ENCODE peak calls at places on chromosome 18, in five cellular contexts. A is neural progenitor cell, O is fibroblast of lung, F is HepG2, K is GM23248. M is an unnamed sample.

GRCh38 chr18:62555135-62555534 is 32.3 kb downstream of the ZCCHC2 start:
- DNase-seq in A (no peak), O (peak), F (no peak), K (peak), M (peak)

GRCh38 chr18:75923169-75923568 is 495.7 kb upstream of the SMIM21 start:
- DNase-seq in A (no peak), O (peak), F (no peak), K (peak), M (peak)

GRCh38 chr18:79965119-79965902 is 868 bp downstream of the HSBP1L1 start:
- DNase-seq in A (no peak), O (peak), F (peak), K (peak), M (peak)

GRCh38 chr18:25109484-25109883 is 242.5 kb downstream of the ZNF521 start:
- DNase-seq in A (no peak), O (peak), F (no peak), K (no peak), M (peak)

GRCh38 chr18:57621252-57621607 is 406 bp downstream of the NARS1 start:
- DNase-seq in A (no peak), O (no peak), F (no peak), K (peak), M (no peak)

GRCh38 chr18:75128051-75128605 is 80.8 kb downstream of the PTGR3 start:
- DNase-seq in A (no peak), O (no peak), F (no peak), K (no peak), M (no peak)

GRCh38 chr18:2901405-2901989 is 54.7 kb downstream of the EMILIN2 start:
- DNase-seq in A (no peak), O (peak), F (no peak), K (peak), M (no peak)

GRCh38 chr18:12014091-12014490 is 32.8 kb downstream of the IMPA2 start:
- DNase-seq in A (no peak), O (no peak), F (no peak), K (no peak), M (no peak)

GRCh38 chr18:56945171-56945863 is 201.6 kb upstream of the BOD1L2 start:
- DNase-seq in A (no peak), O (no peak), F (no peak), K (peak), M (no peak)

GRCh38 chr18:596288-596881 is 403 bp upstream of the CLUL1 start:
- DNase-seq in A (peak), O (peak), F (peak), K (peak), M (no peak)

GRCh38 chr18:46559946-46560670 is 96.9 kb downstream of the LOXHD1 start:
- DNase-seq in A (no peak), O (no peak), F (no peak), K (no peak), M (no peak)

GRCh38 chr18:23501626-23502025 is 1.7 kb upstream of the RMC1 start:
- DNase-seq in A (no peak), O (no peak), F (no peak), K (no peak), M (no peak)
- H3K9ac ChIP-seq in A (no peak), O (no peak), F (no peak), K (no peak), M (no peak)

GRCh38 chr18:45415614-45416013 is 199.7 kb upstream of the SLC14A2 start:
- DNase-seq in A (no peak), O (no peak), F (no peak), K (no peak), M (no peak)
- H3K4me2 ChIP-seq in A (no peak), O (no peak), F (no peak), K (no peak), M (no peak)

GRCh38 chr18:33580540-33580939 is 2.5 kb downstream of the ASXL3 start:
- DNase-seq in A (no peak), O (no peak), F (no peak), K (no peak), M (no peak)

GRCh38 chr18:33578371-33579146 is 540 bp downstream of the ASXL3 start:
- DNase-seq in A (peak), O (no peak), F (peak), K (peak), M (peak)

GRCh38 chr18:33577688-33578370 is at the start of gene ASXL3:
- DNase-seq in A (peak), O (peak), F (no peak), K (peak), M (peak)

GRCh38 chr18:33579868-33580205 is 1.8 kb downstream of the ASXL3 start:
- DNase-seq in A (peak), O (no peak), F (no peak), K (no peak), M (no peak)

DNA sequence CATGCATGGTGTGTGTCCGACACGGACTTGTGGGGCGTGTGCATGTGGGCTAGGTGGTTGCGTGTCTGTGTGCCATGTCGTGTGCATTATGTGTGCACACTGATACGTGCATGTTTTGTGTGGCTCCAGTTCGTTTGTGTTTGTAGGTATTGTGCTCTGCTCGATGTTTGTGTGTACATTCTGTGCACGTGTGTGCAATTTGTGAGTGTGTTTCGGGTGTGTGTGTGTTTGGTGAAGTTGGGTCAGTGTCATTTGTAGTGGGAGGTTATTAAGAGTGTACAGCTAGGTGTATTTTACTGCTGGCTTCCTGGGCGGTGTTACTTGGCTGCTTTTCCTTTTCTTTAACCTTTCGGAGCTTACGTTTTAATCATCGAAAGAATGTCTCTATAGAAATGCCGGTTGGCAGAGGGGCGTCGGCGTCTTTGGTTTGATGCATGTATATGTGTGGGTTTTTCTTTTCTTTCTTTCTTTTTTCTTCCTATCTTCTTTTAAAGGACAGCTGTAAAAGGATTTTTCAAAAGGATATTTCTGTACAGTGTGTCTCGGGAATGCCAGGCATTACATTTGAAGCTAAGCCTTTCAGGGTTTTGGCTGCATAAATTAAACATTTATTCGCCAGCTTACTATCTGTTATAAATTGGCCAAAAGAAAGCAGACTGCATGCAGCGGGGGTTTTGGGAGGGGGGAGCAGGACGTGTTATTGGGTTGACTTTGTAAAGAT is 1.3 kb downstream of the ASXL3 start:
- DNase-seq in A (peak), O (peak), F (no peak), K (no peak), M (no peak)
- TF ChIP-seq EZH2 in A (peak), O (peak), F (peak), K (no peak), M (peak)

GRCh38 chr18:35526476-35527120 is 28.8 kb upstream of the INO80C start:
- DNase-seq in A (no peak), O (no peak), F (no peak), K (peak), M (peak)

GRCh38 chr18:35522130-35522959 is 24.6 kb upstream of the INO80C start:
- DNase-seq in A (no peak), O (no peak), F (no peak), K (no peak), M (no peak)

GRCh38 chr18:35525795-35526475 is 28.2 kb upstream of the INO80C start:
- DNase-seq in A (no peak), O (no peak), F (no peak), K (peak), M (no peak)

GRCh38 chr18:35521133-35521532 is 23.4 kb upstream of the INO80C start:
- DNase-seq in A (no peak), O (no peak), F (no peak), K (no peak), M (no peak)

GRCh38 chr18:35524236-35524635 is 26.5 kb upstream of the INO80C start:
- DNase-seq in A (no peak), O (no peak), F (no peak), K (no peak), M (no peak)
- H3K9ac ChIP-seq in A (no peak), O (no peak), F (no peak), K (no peak), M (no peak)

GRCh38 chr18:48798334-48799197 is 152.2 kb downstream of the SMAD7 start:
- DNase-seq in A (no peak), O (no peak), F (no peak), K (no peak), M (no peak)

GRCh38 chr18:48799724-48800315 is 150.9 kb downstream of the SMAD7 start:
- DNase-seq in A (no peak), O (no peak), F (no peak), K (no peak), M (no peak)

GRCh38 chr18:48801728-48802542 is 148.8 kb downstream of the SMAD7 start:
- DNase-seq in A (no peak), O (no peak), F (no peak), K (no peak), M (no peak)

GRCh38 chr18:48800877-48801727 is 149.7 kb downstream of the SMAD7 start:
- DNase-seq in A (no peak), O (no peak), F (no peak), K (peak), M (no peak)

DNA sequence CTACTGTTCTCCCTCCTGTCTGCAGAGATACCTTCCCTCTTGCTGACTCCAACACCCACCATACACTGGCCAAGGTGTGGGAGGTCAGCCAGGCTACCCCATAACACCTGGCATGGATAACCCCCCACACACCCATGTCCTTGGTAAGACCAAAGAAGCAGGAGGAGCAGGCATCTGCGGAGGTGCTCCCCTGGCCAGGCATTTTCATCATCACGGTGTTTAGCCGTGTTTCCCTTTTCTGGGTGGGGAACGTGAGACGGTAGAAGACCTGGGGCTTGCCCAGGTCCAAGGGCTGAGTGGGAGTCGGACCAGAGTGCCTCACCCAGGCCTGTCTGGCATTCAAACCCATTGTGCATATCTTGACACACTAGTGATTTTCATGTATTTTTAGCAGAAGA is 150.3 kb downstream of the SMAD7 start:
- DNase-seq in A (no peak), O (no peak), F (no peak), K (no peak), M (no peak)
- H3K4me2 ChIP-seq in A (no peak), O (no peak), F (no peak), K (no peak), M (no peak)

GRCh38 chr18:59220784-59221765 is 1.1 kb downstream of the GRP start:
- DNase-seq in A (peak), O (no peak), F (no peak), K (peak), M (no peak)
- TF ChIP-seq EZH2 in A (peak), O (no peak), F (peak), K (no peak), M (peak)

GRCh38 chr18:77052297-77052645 is 80.3 kb downstream of the MBP start:
- DNase-seq in A (no peak), O (no peak), F (no peak), K (no peak), M (no peak)

GRCh38 chr18:77054288-77054605 is 78.3 kb downstream of the MBP start:
- DNase-seq in A (no peak), O (no peak), F (no peak), K (no peak), M (no peak)

GRCh38 chr18:77053616-77054287 is 78.8 kb downstream of the MBP start:
- DNase-seq in A (no peak), O (no peak), F (no peak), K (no peak), M (no peak)

GRCh38 chr18:77051581-77052296 is 80.8 kb downstream of the MBP start:
- DNase-seq in A (no peak), O (no peak), F (no peak), K (no peak), M (no peak)

GRCh38 chr18:77052656-77053309 is 79.8 kb downstream of the MBP start:
- DNase-seq in A (no peak), O (no peak), F (no peak), K (no peak), M (no peak)
- H3K9ac ChIP-seq in A (no peak), O (no peak), F (no peak), K (no peak), M (no peak)